ENCODE peak calls at places on chromosomes 3 and 15, in six cellular contexts. One of them, this sample, is unnamed.

GRCh38 chr3:126208618-126209256 is 28.4 kb upstream of the ALDH1L1 start:
- DNase-seq in T-helper 9 cell: no peak
- DNase-seq in NCI-H2081: peak
- DNase-seq in midbrain: peak
- DNase-seq in IMR-90: peak
- DNase-seq in right cardiac atrium: peak
- DNase-seq in this sample: no peak

GRCh38 chr3:127998596-127998995 is 53.6 kb upstream of the SEC61A1 start:
- DNase-seq in NCI-H2081: no peak
- DNase-seq in right cardiac atrium: no peak
- DNase-seq in IMR-90: no peak
- DNase-seq in midbrain: no peak
- DNase-seq in T-helper 9 cell: no peak
- DNase-seq in this sample: no peak

GRCh38 chr15:99059010-99059981 is 45.6 kb upstream of the SYNM start:
- DNase-seq in midbrain: peak
- DNase-seq in NCI-H2081: peak
- DNase-seq in IMR-90: peak
- DNase-seq in T-helper 9 cell: peak
- DNase-seq in right cardiac atrium: peak
- DNase-seq in this sample: peak

GRCh38 chr3:141379250-141379872 is 11.1 kb downstream of the ZBTB38 start:
- DNase-seq in right cardiac atrium: no peak
- DNase-seq in T-helper 9 cell: peak
- DNase-seq in NCI-H2081: no peak
- DNase-seq in midbrain: no peak
- DNase-seq in IMR-90: no peak
- DNase-seq in this sample: no peak

GRCh38 chr3:170768334-170768801 is 101.6 kb downstream of the RPL22L1 start:
- DNase-seq in NCI-H2081: no peak
- DNase-seq in IMR-90: peak
- DNase-seq in T-helper 9 cell: no peak
- DNase-seq in right cardiac atrium: no peak
- DNase-seq in midbrain: peak
- DNase-seq in this sample: peak

GRCh38 chr3:95389725-95390313 is 1327.0 kb downstream of the NSUN3 start:
- DNase-seq in midbrain: no peak
- DNase-seq in right cardiac atrium: no peak
- DNase-seq in IMR-90: no peak
- DNase-seq in NCI-H2081: no peak
- DNase-seq in T-helper 9 cell: no peak
- DNase-seq in this sample: no peak

GRCh38 chr15:90871097-90871715 is 2.8 kb downstream of the FURIN start:
- DNase-seq in IMR-90: no peak
- DNase-seq in midbrain: peak
- DNase-seq in NCI-H2081: no peak
- DNase-seq in right cardiac atrium: no peak
- DNase-seq in T-helper 9 cell: no peak
- DNase-seq in this sample: peak

GRCh38 chr3:3685721-3686120 is 113.5 kb upstream of the LRRN1 start:
- DNase-seq in NCI-H2081: no peak
- DNase-seq in midbrain: no peak
- DNase-seq in right cardiac atrium: no peak
- DNase-seq in T-helper 9 cell: no peak
- DNase-seq in IMR-90: no peak
- DNase-seq in this sample: no peak

GRCh38 chr3:12903881-12904280 is 62.5 kb upstream of the RPL32 start:
- DNase-seq in midbrain: no peak
- DNase-seq in IMR-90: no peak
- DNase-seq in T-helper 9 cell: no peak
- DNase-seq in right cardiac atrium: peak
- DNase-seq in NCI-H2081: no peak
- DNase-seq in this sample: no peak

GRCh38 chr3:26437678-26438077 is 184.9 kb upstream of the LRRC3B start:
- DNase-seq in IMR-90: no peak
- DNase-seq in T-helper 9 cell: no peak
- DNase-seq in right cardiac atrium: no peak
- DNase-seq in NCI-H2081: no peak
- DNase-seq in midbrain: no peak
- DNase-seq in this sample: no peak

GRCh38 chr3:183895296-183895695 is 10.6 kb upstream of the PARL start:
- DNase-seq in right cardiac atrium: no peak
- DNase-seq in midbrain: peak
- DNase-seq in IMR-90: peak
- DNase-seq in NCI-H2081: peak
- DNase-seq in T-helper 9 cell: no peak
- DNase-seq in this sample: peak

GRCh38 chr3:37540786-37541185 is 320.9 kb upstream of the CTDSPL start:
- DNase-seq in midbrain: no peak
- DNase-seq in IMR-90: no peak
- DNase-seq in T-helper 9 cell: no peak
- DNase-seq in NCI-H2081: no peak
- DNase-seq in right cardiac atrium: no peak
- DNase-seq in this sample: peak

GRCh38 chr15:41930221-41930866 is 36.5 kb upstream of the SPTBN5 start:
- DNase-seq in midbrain: no peak
- DNase-seq in NCI-H2081: no peak
- DNase-seq in IMR-90: peak
- DNase-seq in T-helper 9 cell: no peak
- DNase-seq in right cardiac atrium: peak
- DNase-seq in this sample: no peak

GRCh38 chr3:157142315-157142714 is 17.6 kb downstream of the CCNL1 start:
- DNase-seq in T-helper 9 cell: no peak
- DNase-seq in right cardiac atrium: no peak
- DNase-seq in NCI-H2081: peak
- DNase-seq in IMR-90: no peak
- DNase-seq in midbrain: no peak
- DNase-seq in this sample: no peak

GRCh38 chr3:106610362-106610997 is 741.7 kb upstream of the CBLB start:
- DNase-seq in midbrain: no peak
- DNase-seq in NCI-H2081: no peak
- DNase-seq in T-helper 9 cell: no peak
- DNase-seq in IMR-90: peak
- DNase-seq in right cardiac atrium: no peak
- DNase-seq in this sample: no peak

GRCh38 chr3:167787440-167787839 is 51.9 kb downstream of the SERPINI1 start:
- DNase-seq in T-helper 9 cell: no peak
- DNase-seq in midbrain: no peak
- DNase-seq in right cardiac atrium: no peak
- DNase-seq in IMR-90: no peak
- DNase-seq in NCI-H2081: no peak
- DNase-seq in this sample: no peak

GRCh38 chr15:83769411-83769960 is 115.6 kb downstream of the ADAMTSL3 start:
- DNase-seq in NCI-H2081: no peak
- DNase-seq in IMR-90: no peak
- DNase-seq in midbrain: no peak
- DNase-seq in right cardiac atrium: no peak
- DNase-seq in T-helper 9 cell: no peak
- DNase-seq in this sample: no peak

GRCh38 chr3:64945171-64945684 is 257.4 kb upstream of the ADAMTS9 start:
- DNase-seq in NCI-H2081: no peak
- DNase-seq in IMR-90: no peak
- DNase-seq in T-helper 9 cell: no peak
- DNase-seq in midbrain: peak
- DNase-seq in right cardiac atrium: no peak
- DNase-seq in this sample: no peak

GRCh38 chr3:168467085-168467714 is 371.5 kb upstream of the GOLIM4 start:
- DNase-seq in IMR-90: peak
- DNase-seq in NCI-H2081: peak
- DNase-seq in midbrain: peak
- DNase-seq in T-helper 9 cell: no peak
- DNase-seq in right cardiac atrium: no peak
- DNase-seq in this sample: no peak

GRCh38 chr3:141292346-141293058 is 60.9 kb downstream of the PXYLP1 start:
- DNase-seq in T-helper 9 cell: no peak
- DNase-seq in NCI-H2081: no peak
- DNase-seq in right cardiac atrium: no peak
- DNase-seq in IMR-90: no peak
- DNase-seq in midbrain: no peak
- DNase-seq in this sample: no peak

GRCh38 chr15:91499774-91500383 is 353.6 kb upstream of the SLCO3A1 start:
- DNase-seq in NCI-H2081: no peak
- DNase-seq in midbrain: no peak
- DNase-seq in IMR-90: no peak
- DNase-seq in right cardiac atrium: no peak
- DNase-seq in T-helper 9 cell: no peak
- DNase-seq in this sample: no peak

GRCh38 chr3:56987238-56987932 is 73.1 kb upstream of the SPATA12 start:
- DNase-seq in midbrain: no peak
- DNase-seq in NCI-H2081: no peak
- DNase-seq in IMR-90: no peak
- DNase-seq in T-helper 9 cell: no peak
- DNase-seq in right cardiac atrium: no peak
- DNase-seq in this sample: no peak

GRCh38 chr15:65577129-65577996 is 33.6 kb downstream of the INTS14 start:
- DNase-seq in T-helper 9 cell: no peak
- DNase-seq in IMR-90: no peak
- DNase-seq in NCI-H2081: no peak
- DNase-seq in midbrain: no peak
- DNase-seq in right cardiac atrium: no peak
- DNase-seq in this sample: no peak

GRCh38 chr15:54917312-54917711 is 279.4 kb downstream of the RSL24D1 start:
- DNase-seq in IMR-90: no peak
- DNase-seq in NCI-H2081: no peak
- DNase-seq in T-helper 9 cell: no peak
- DNase-seq in midbrain: no peak
- DNase-seq in right cardiac atrium: no peak
- DNase-seq in this sample: no peak

GRCh38 chr3:29751647-29752263 is 470.9 kb downstream of the RBMS3 start:
- DNase-seq in T-helper 9 cell: no peak
- DNase-seq in midbrain: no peak
- DNase-seq in IMR-90: no peak
- DNase-seq in right cardiac atrium: peak
- DNase-seq in NCI-H2081: no peak
- DNase-seq in this sample: no peak

GRCh38 chr3:62201438-62202035 is 171.8 kb downstream of the FEZF2 start:
- DNase-seq in midbrain: peak
- DNase-seq in NCI-H2081: peak
- DNase-seq in right cardiac atrium: no peak
- DNase-seq in IMR-90: peak
- DNase-seq in T-helper 9 cell: no peak
- DNase-seq in this sample: peak

GRCh38 chr3:71926242-71926560 is 141.3 kb upstream of the PROK2 start:
- DNase-seq in right cardiac atrium: no peak
- DNase-seq in NCI-H2081: peak
- DNase-seq in midbrain: no peak
- DNase-seq in IMR-90: peak
- DNase-seq in T-helper 9 cell: no peak
- DNase-seq in this sample: peak

This sample was measured in cerebellum.